ENCODE peak calls at places on chromosomes 7 and 10, in seven cellular contexts. W, H, S, O, Z, Y and C are unnamed samples.

GRCh38 chr7:135208417-135208793 is 2.9 kb downstream of the WDR91 start:
- DNase-seq in W (no peak), H (no peak), S (no peak), O (no peak), Z (no peak), Y (no peak), C (no peak)

GRCh38 chr10:48495282-48496045 is 109.4 kb downstream of the ARHGAP22 start:
- DNase-seq in W (no peak), H (peak; percentile 9), S (no peak), O (no peak), Z (no peak), Y (no peak), C (no peak)

GRCh38 chr7:65796205-65796604 is 76.7 kb upstream of the VKORC1L1 start:
- DNase-seq in W (no peak), H (no peak), S (no peak), O (no peak), Z (no peak), Y (no peak), C (no peak)

GRCh38 chr7:22589641-22590141 is 89.7 kb upstream of the STEAP1B start:
- DNase-seq in W (peak; percentile 15), H (no peak), S (peak; percentile 73), O (no peak), Z (no peak), Y (peak; percentile 70), C (no peak)

GRCh38 chr7:96388166-96388565 is 66.3 kb upstream of the SLC25A13 start:
- DNase-seq in W (no peak), H (no peak), S (no peak), O (no peak), Z (no peak), Y (no peak), C (no peak)

GRCh38 chr10:51640120-51640819 is 59.1 kb downstream of the CSTF2T start:
- DNase-seq in W (no peak), H (no peak), S (no peak), O (no peak), Z (no peak), Y (no peak), C (no peak)

GRCh38 chr10:17366705-17367104 is 87.7 kb downstream of the ST8SIA6 start:
- DNase-seq in W (no peak), H (no peak), S (no peak), O (no peak), Z (no peak), Y (no peak), C (no peak)

GRCh38 chr7:1341995-1342645 is 109.4 kb downstream of the UNCX start:
- DNase-seq in W (no peak), H (no peak), S (no peak), O (no peak), Z (no peak), Y (peak; percentile 39), C (no peak)

GRCh38 chr7:96397936-96398596 is 76.2 kb upstream of the SLC25A13 start:
- DNase-seq in W (no peak), H (no peak), S (peak; percentile 61), O (no peak), Z (no peak), Y (no peak), C (no peak)

GRCh38 chr10:12839941-12840611 is 161.4 kb downstream of the CCDC3 start:
- DNase-seq in W (no peak), H (no peak), S (no peak), O (no peak), Z (no peak), Y (no peak), C (no peak)

GRCh38 chr10:68172324-68172723 is 59.6 kb downstream of the ATOH7 start:
- DNase-seq in W (no peak), H (no peak), S (no peak), O (no peak), Z (no peak), Y (no peak), C (no peak)

GRCh38 chr7:44388089-44388970 is 62.9 kb upstream of the CAMK2B start:
- DNase-seq in W (peak; percentile 3), H (peak; percentile 18), S (no peak), O (no peak), Z (no peak), Y (no peak), C (no peak)

GRCh38 chr7:25068814-25069213 is 56.2 kb downstream of the CYCS start:
- DNase-seq in W (no peak), H (no peak), S (no peak), O (no peak), Z (no peak), Y (no peak), C (no peak)

GRCh38 chr10:84424731-84425165 is 96.4 kb downstream of the CCSER2 start:
- DNase-seq in W (peak; percentile 92), H (peak; percentile 90), S (peak; percentile 79), O (peak; percentile 82), Z (peak; percentile 68), Y (peak; percentile 92), C (peak; percentile 72)

GRCh38 chr10:93065675-93066543 is 5.3 kb downstream of the CYP26C1 start:
- DNase-seq in W (no peak), H (no peak), S (peak; percentile 63), O (no peak), Z (no peak), Y (no peak), C (no peak)

GRCh38 chr10:93063217-93063976 is 2.8 kb downstream of the CYP26C1 start:
- DNase-seq in W (no peak), H (no peak), S (no peak), O (no peak), Z (no peak), Y (no peak), C (no peak)

GRCh38 chr10:93062499-93063216 is 2.1 kb downstream of the CYP26C1 start:
- DNase-seq in W (peak; percentile 52), H (no peak), S (peak; percentile 64), O (no peak), Z (peak; percentile 63), Y (no peak), C (peak; percentile 70)

GRCh38 chr10:93064874-93065660 is 4.5 kb downstream of the CYP26C1 start:
- DNase-seq in W (no peak), H (no peak), S (no peak), O (no peak), Z (no peak), Y (no peak), C (no peak)

DNA sequence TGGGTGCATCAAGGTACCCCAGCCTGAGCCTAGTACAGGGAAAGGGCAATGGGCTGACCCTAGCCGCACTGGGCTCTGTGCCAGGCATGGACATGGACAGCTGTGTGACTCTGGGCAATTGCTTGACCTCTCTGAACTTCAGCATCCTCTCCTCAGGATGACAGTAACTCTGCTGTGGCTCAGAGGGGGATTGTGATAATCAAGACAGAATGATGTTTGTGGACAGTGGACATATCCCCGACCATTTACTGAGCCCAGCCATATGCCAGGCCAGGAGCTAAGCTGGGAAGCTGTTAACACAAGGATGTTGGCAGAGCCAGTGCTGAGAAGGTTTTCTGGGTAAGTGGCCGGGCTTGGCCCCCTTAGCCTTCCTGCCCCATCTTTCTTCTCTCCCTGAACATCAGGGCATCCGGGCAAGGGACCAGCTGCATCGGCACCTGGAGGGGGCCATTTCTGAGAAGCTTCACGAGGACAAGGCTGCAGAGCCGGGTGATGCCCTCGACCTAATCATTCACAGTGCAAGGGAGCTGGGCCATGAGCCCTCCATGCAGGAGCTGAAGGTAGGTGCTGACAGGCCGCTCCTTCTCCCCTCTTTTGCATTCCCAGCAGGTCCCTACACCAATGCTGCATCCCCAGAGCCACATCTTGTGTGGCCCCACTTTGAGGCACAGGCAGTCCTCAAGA is 3.5 kb downstream of the CYP26C1 start:
- DNase-seq in W (no peak), H (no peak), S (no peak), O (no peak), Z (no peak), Y (no peak), C (no peak)
- H3K4me1 ChIP-seq in W (peaks cover 19% of the 10 kb centered on the region), H (peaks cover 23% of the 10 kb centered on the region), S (peaks cover 22% of the 10 kb centered on the region), O (peaks cover 38% of the 10 kb centered on the region), Z (no peaks in the 10 kb centered on the region), Y (peaks cover 12% of the 10 kb centered on the region), C (peaks cover 29% of the 10 kb centered on the region)

GRCh38 chr10:62491597-62491996 is 117.4 kb downstream of the ZNF365 start:
- DNase-seq in W (no peak), H (no peak), S (no peak), O (no peak), Z (no peak), Y (no peak), C (no peak)

GRCh38 chr10:62492870-62493180 is 118.7 kb downstream of the ZNF365 start:
- DNase-seq in W (no peak), H (no peak), S (no peak), O (no peak), Z (no peak), Y (no peak), C (peak; percentile 2)

GRCh38 chr10:62496925-62497324 is 122.8 kb downstream of the ZNF365 start:
- DNase-seq in W (no peak), H (no peak), S (no peak), O (no peak), Z (no peak), Y (no peak), C (no peak)

DNA sequence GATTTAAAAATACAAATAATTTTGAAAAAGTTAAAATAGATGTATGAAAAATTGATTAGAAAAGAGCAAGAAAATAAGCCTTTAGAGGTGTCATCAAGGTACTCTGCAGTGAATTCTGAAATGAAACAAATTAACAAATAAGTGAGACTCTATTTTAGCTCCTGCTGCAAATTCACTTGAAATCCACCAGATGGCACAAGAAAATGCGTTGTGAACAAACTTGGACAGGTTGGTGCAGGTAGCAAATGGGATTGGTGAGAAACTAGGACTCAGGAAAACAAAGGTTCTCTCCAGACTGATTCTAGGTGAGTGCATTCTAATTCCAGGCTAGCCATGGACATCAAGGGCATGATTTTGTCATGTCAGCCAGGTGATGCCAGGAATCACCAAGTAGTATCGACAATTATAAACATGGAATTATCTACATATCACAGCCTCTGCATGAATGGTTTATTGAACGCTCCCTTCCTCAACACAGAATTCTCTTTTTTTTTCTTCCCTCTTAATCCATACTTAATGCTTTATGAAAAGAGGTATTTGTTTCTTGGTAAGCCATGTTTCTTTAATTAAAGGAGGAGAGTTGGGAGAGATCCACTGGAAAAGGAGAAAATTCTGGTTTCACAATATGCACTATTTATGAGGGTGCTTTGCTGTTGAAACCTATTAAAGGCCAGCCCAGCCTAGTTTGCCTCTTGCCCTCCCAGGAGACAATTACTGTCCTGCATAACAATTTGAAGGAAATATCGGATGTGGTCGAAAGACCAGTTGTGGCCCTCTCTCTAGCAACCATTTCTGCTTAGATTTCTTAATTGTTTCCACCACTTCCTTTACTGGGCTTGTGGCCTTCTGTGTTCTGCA is 118.1 kb downstream of the ZNF365 start:
- DNase-seq in W (no peak), H (no peak), S (no peak), O (no peak), Z (peak; percentile 41), Y (no peak), C (no peak)
- TF ChIP-seq CTCF in W (no peak), H (peak; percentile 20), S (peak; percentile 61), O (peak; percentile 25), Z (peak; percentile 73), Y (no peak), C (no peak)

GRCh38 chr10:121597504-121598241 is 571 bp downstream of the FGFR2 start:
- DNase-seq in W (no peak), H (no peak), S (no peak), O (peak; percentile 20), Z (peak; percentile 39), Y (no peak), C (peak; percentile 16)
- H3K4me1 ChIP-seq in W (peaks cover 10% of the 10 kb centered on the region), H (peaks cover 12% of the 10 kb centered on the region), S (peaks cover 3% of the 10 kb centered on the region), O (peaks cover 25% of the 10 kb centered on the region), Z (peaks cover 26% of the 10 kb centered on the region), Y (peaks cover 7% of the 10 kb centered on the region), C (no peaks in the 10 kb centered on the region)

DNA sequence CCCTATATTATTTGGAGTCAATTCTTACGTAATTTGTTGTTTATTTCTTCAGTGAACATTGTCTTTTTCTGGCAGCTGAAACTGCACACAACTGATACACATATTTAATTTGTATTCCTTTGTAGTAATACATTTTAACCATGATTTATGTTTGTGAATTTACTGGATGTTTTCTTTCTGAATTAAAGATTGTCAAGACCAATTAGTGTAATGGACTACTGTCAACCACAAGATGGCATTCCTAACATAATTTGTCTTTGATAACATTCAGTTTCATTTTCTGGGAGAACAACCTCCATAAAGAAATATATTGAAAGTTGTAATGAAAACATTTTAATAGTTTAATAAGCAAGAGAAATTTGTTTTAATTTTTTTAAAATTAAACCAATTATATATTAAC is 10.1 kb downstream of the THNSL1 start:
- DNase-seq in W (no peak), H (no peak), S (no peak), O (no peak), Z (no peak), Y (no peak), C (no peak)
- TF ChIP-seq CTCF in W (no peak), H (peak; percentile 34), S (peak; percentile 31), O (no peak), Z (peak; percentile 19), Y (peak; percentile 22), C (no peak)